ENCODE peak calls at places on chromosome 9, in six cellular contexts. One of them, this sample, is unnamed.

GRCh38 chr9:16870606-16871357 is at the start of gene BNC2:
- DNase-seq in fibroblast of the aortic adventitia: peak
- DNase-seq in foreskin keratinocyte: no peak
- DNase-seq in GM10248: peak
- DNase-seq in mucosa of descending colon: peak
- DNase-seq in astrocyte of the spinal cord: peak
- DNase-seq in this sample: peak

GRCh38 chr9:128786681-128787582 is at the start of gene TBC1D13:
- DNase-seq in mucosa of descending colon: peak
- DNase-seq in astrocyte of the spinal cord: peak
- DNase-seq in fibroblast of the aortic adventitia: peak
- DNase-seq in foreskin keratinocyte: peak
- DNase-seq in GM10248: peak
- DNase-seq in this sample: peak

GRCh38 chr9:20356392-20357206 is 265.7 kb downstream of the MLLT3 start:
- DNase-seq in fibroblast of the aortic adventitia: peak
- DNase-seq in mucosa of descending colon: peak
- DNase-seq in foreskin keratinocyte: peak
- DNase-seq in astrocyte of the spinal cord: peak
- DNase-seq in GM10248: peak
- DNase-seq in this sample: peak

GRCh38 chr9:110543631-110544051 is 35.9 kb downstream of the SVEP1 start:
- DNase-seq in foreskin keratinocyte: no peak
- DNase-seq in fibroblast of the aortic adventitia: peak
- DNase-seq in mucosa of descending colon: no peak
- DNase-seq in astrocyte of the spinal cord: peak
- DNase-seq in GM10248: no peak
- DNase-seq in this sample: no peak

GRCh38 chr9:82356131-82356530 is 367.6 kb downstream of the SPATA31D1 start:
- DNase-seq in GM10248: no peak
- DNase-seq in mucosa of descending colon: no peak
- DNase-seq in astrocyte of the spinal cord: no peak
- DNase-seq in foreskin keratinocyte: no peak
- DNase-seq in fibroblast of the aortic adventitia: no peak
- DNase-seq in this sample: no peak

GRCh38 chr9:33170464-33171156 is 3.5 kb upstream of the B4GALT1 start:
- DNase-seq in astrocyte of the spinal cord: no peak
- DNase-seq in foreskin keratinocyte: peak
- DNase-seq in GM10248: no peak
- DNase-seq in fibroblast of the aortic adventitia: no peak
- DNase-seq in mucosa of descending colon: peak
- DNase-seq in this sample: no peak

GRCh38 chr9:120928720-120929389 is 2.3 kb upstream of the TRAF1 start:
- DNase-seq in foreskin keratinocyte: peak
- DNase-seq in GM10248: peak
- DNase-seq in fibroblast of the aortic adventitia: peak
- DNase-seq in mucosa of descending colon: peak
- DNase-seq in astrocyte of the spinal cord: peak
- DNase-seq in this sample: no peak

GRCh38 chr9:81032831-81033230 is 656.5 kb downstream of the TLE1 start:
- DNase-seq in GM10248: no peak
- DNase-seq in fibroblast of the aortic adventitia: peak
- DNase-seq in mucosa of descending colon: no peak
- DNase-seq in foreskin keratinocyte: peak
- DNase-seq in astrocyte of the spinal cord: peak
- DNase-seq in this sample: peak

GRCh38 chr9:14435871-14436270 is 121.9 kb upstream of the NFIB start:
- DNase-seq in foreskin keratinocyte: no peak
- DNase-seq in GM10248: no peak
- DNase-seq in mucosa of descending colon: no peak
- DNase-seq in astrocyte of the spinal cord: no peak
- DNase-seq in fibroblast of the aortic adventitia: no peak
- DNase-seq in this sample: no peak

GRCh38 chr9:74775401-74775800 is 112.3 kb downstream of the TRPM6 start:
- DNase-seq in foreskin keratinocyte: no peak
- DNase-seq in GM10248: no peak
- DNase-seq in astrocyte of the spinal cord: no peak
- DNase-seq in mucosa of descending colon: no peak
- DNase-seq in fibroblast of the aortic adventitia: no peak
- DNase-seq in this sample: no peak

GRCh38 chr9:115880221-115880620 is 273.4 kb upstream of the PAPPA start:
- DNase-seq in astrocyte of the spinal cord: no peak
- DNase-seq in fibroblast of the aortic adventitia: peak
- DNase-seq in GM10248: no peak
- DNase-seq in mucosa of descending colon: no peak
- DNase-seq in foreskin keratinocyte: no peak
- DNase-seq in this sample: no peak

GRCh38 chr9:119792242-119792641 is 423.0 kb upstream of the BRINP1 start:
- DNase-seq in GM10248: no peak
- DNase-seq in astrocyte of the spinal cord: no peak
- DNase-seq in mucosa of descending colon: no peak
- DNase-seq in fibroblast of the aortic adventitia: no peak
- DNase-seq in foreskin keratinocyte: no peak
- DNase-seq in this sample: no peak

GRCh38 chr9:127802576-127803443 is at the start of gene FPGS:
- DNase-seq in astrocyte of the spinal cord: peak
- DNase-seq in fibroblast of the aortic adventitia: peak
- DNase-seq in GM10248: peak
- DNase-seq in foreskin keratinocyte: peak
- DNase-seq in mucosa of descending colon: peak
- DNase-seq in this sample: peak

GRCh38 chr9:16515207-16515606 is 355.3 kb downstream of the BNC2 start:
- DNase-seq in fibroblast of the aortic adventitia: no peak
- DNase-seq in GM10248: no peak
- DNase-seq in foreskin keratinocyte: no peak
- DNase-seq in mucosa of descending colon: no peak
- DNase-seq in astrocyte of the spinal cord: peak
- DNase-seq in this sample: no peak

GRCh38 chr9:84679571-84679970 is 10.0 kb downstream of the NTRK2 start:
- DNase-seq in astrocyte of the spinal cord: no peak
- DNase-seq in mucosa of descending colon: no peak
- DNase-seq in foreskin keratinocyte: no peak
- DNase-seq in fibroblast of the aortic adventitia: no peak
- DNase-seq in GM10248: no peak
- DNase-seq in this sample: no peak

GRCh38 chr9:134637241-134637640 is 4.4 kb upstream of the COL5A1 start:
- DNase-seq in mucosa of descending colon: peak
- DNase-seq in foreskin keratinocyte: no peak
- DNase-seq in fibroblast of the aortic adventitia: no peak
- DNase-seq in GM10248: no peak
- DNase-seq in astrocyte of the spinal cord: peak
- DNase-seq in this sample: no peak

GRCh38 chr9:133105461-133105770 is 15.6 kb downstream of the RALGDS start:
- DNase-seq in GM10248: no peak
- DNase-seq in fibroblast of the aortic adventitia: no peak
- DNase-seq in mucosa of descending colon: peak
- DNase-seq in foreskin keratinocyte: no peak
- DNase-seq in astrocyte of the spinal cord: no peak
- DNase-seq in this sample: no peak

GRCh38 chr9:120110520-120110919 is 469.4 kb downstream of the CDK5RAP2 start:
- DNase-seq in foreskin keratinocyte: no peak
- DNase-seq in GM10248: no peak
- DNase-seq in astrocyte of the spinal cord: no peak
- DNase-seq in fibroblast of the aortic adventitia: no peak
- DNase-seq in mucosa of descending colon: no peak
- DNase-seq in this sample: no peak

GRCh38 chr9:3879731-3880493 is 354.1 kb upstream of the RFX3 start:
- DNase-seq in GM10248: no peak
- DNase-seq in astrocyte of the spinal cord: peak
- DNase-seq in fibroblast of the aortic adventitia: no peak
- DNase-seq in foreskin keratinocyte: peak
- DNase-seq in mucosa of descending colon: no peak
- DNase-seq in this sample: no peak

GRCh38 chr9:17318821-17319320 is 184.0 kb downstream of the CNTLN start:
- DNase-seq in fibroblast of the aortic adventitia: peak
- DNase-seq in GM10248: no peak
- DNase-seq in mucosa of descending colon: no peak
- DNase-seq in foreskin keratinocyte: peak
- DNase-seq in astrocyte of the spinal cord: no peak
- DNase-seq in this sample: no peak

GRCh38 chr9:122975196-122975595 is 34.4 kb downstream of the RABGAP1 start:
- DNase-seq in mucosa of descending colon: no peak
- DNase-seq in fibroblast of the aortic adventitia: no peak
- DNase-seq in astrocyte of the spinal cord: no peak
- DNase-seq in GM10248: no peak
- DNase-seq in foreskin keratinocyte: no peak
- DNase-seq in this sample: no peak

GRCh38 chr9:37953775-37954437 is 50.0 kb upstream of the SLC25A51 start:
- DNase-seq in GM10248: peak
- DNase-seq in mucosa of descending colon: no peak
- DNase-seq in foreskin keratinocyte: peak
- DNase-seq in fibroblast of the aortic adventitia: peak
- DNase-seq in astrocyte of the spinal cord: peak
- DNase-seq in this sample: peak

GRCh38 chr9:95343725-95344287 is 26.3 kb upstream of the FANCC start:
- DNase-seq in foreskin keratinocyte: no peak
- DNase-seq in GM10248: no peak
- DNase-seq in astrocyte of the spinal cord: no peak
- DNase-seq in mucosa of descending colon: no peak
- DNase-seq in fibroblast of the aortic adventitia: no peak
- DNase-seq in this sample: no peak

GRCh38 chr9:20012232-20012631 is 223.4 kb upstream of the SLC24A2 start:
- DNase-seq in GM10248: no peak
- DNase-seq in foreskin keratinocyte: no peak
- DNase-seq in astrocyte of the spinal cord: no peak
- DNase-seq in mucosa of descending colon: no peak
- DNase-seq in fibroblast of the aortic adventitia: no peak
- DNase-seq in this sample: peak

GRCh38 chr9:116070256-116070914 is 83.2 kb upstream of the PAPPA start:
- DNase-seq in fibroblast of the aortic adventitia: peak
- DNase-seq in GM10248: no peak
- DNase-seq in astrocyte of the spinal cord: no peak
- DNase-seq in foreskin keratinocyte: no peak
- DNase-seq in mucosa of descending colon: no peak
- DNase-seq in this sample: no peak

GRCh38 chr9:8895498-8896224 is 1096.1 kb upstream of the DMAC1 start:
- DNase-seq in GM10248: peak
- DNase-seq in foreskin keratinocyte: peak
- DNase-seq in fibroblast of the aortic adventitia: peak
- DNase-seq in mucosa of descending colon: no peak
- DNase-seq in astrocyte of the spinal cord: peak
- DNase-seq in this sample: peak

GRCh38 chr9:110623462-110624025 is 44.0 kb upstream of the SVEP1 start:
- DNase-seq in GM10248: peak
- DNase-seq in mucosa of descending colon: no peak
- DNase-seq in astrocyte of the spinal cord: peak
- DNase-seq in fibroblast of the aortic adventitia: peak
- DNase-seq in foreskin keratinocyte: peak
- DNase-seq in this sample: peak

GRCh38 chr9:96620832-96621269 is 1.2 kb upstream of the CDC14B start:
- DNase-seq in fibroblast of the aortic adventitia: no peak
- DNase-seq in astrocyte of the spinal cord: no peak
- DNase-seq in foreskin keratinocyte: no peak
- DNase-seq in mucosa of descending colon: no peak
- DNase-seq in GM10248: no peak
- DNase-seq in this sample: no peak
- TF ChIP-seq CTCF in fibroblast of the aortic adventitia: no peak
- TF ChIP-seq CTCF in astrocyte of the spinal cord: no peak
- TF ChIP-seq CTCF in foreskin keratinocyte: no peak
- TF ChIP-seq CTCF in mucosa of descending colon: no peak
- TF ChIP-seq CTCF in GM10248: no peak
- TF ChIP-seq CTCF in this sample: peak

DNA sequence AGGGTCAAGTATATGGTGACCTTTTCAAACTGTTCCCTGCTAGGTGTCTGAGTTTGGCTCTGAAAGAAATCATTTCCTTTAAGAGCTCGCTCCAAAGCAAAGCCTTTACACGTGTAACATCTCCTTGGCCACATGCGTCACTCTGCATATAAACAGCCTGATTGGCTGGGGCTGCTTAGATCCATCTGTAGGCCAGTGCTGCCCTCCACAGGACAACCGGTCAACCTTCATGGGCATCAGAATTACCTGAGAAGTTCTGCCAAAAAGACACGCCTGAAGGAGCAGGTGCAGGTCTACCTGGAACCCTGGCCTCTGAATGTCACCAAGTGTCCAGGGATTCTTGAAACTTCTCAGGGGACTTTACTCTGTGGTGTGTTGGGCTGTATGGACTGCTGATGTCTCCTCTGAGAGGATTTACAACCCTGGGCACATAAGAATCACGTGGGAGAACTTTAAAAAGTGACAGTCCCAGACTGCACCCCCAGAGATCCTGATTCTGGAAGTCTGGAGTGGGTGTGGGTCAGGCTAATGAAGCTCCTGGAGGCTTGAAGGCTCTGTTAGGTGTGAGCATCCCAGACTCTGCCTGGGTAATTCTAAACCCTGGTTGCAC is 497.6 kb downstream of the GADD45G start:
- DNase-seq in foreskin keratinocyte: peak
- DNase-seq in mucosa of descending colon: peak
- DNase-seq in astrocyte of the spinal cord: peak
- DNase-seq in GM10248: peak
- DNase-seq in fibroblast of the aortic adventitia: peak
- DNase-seq in this sample: peak
- TF ChIP-seq CTCF in foreskin keratinocyte: peak
- TF ChIP-seq CTCF in mucosa of descending colon: peak
- TF ChIP-seq CTCF in astrocyte of the spinal cord: peak
- TF ChIP-seq CTCF in GM10248: peak
- TF ChIP-seq CTCF in fibroblast of the aortic adventitia: peak
- TF ChIP-seq CTCF in this sample: peak

GRCh38 chr9:113590991-113591898 is 127.7 kb downstream of the RGS3 start:
- DNase-seq in foreskin keratinocyte: peak
- DNase-seq in GM10248: peak
- DNase-seq in mucosa of descending colon: no peak
- DNase-seq in fibroblast of the aortic adventitia: peak
- DNase-seq in astrocyte of the spinal cord: peak
- DNase-seq in this sample: peak
- TF ChIP-seq CTCF in foreskin keratinocyte: peak
- TF ChIP-seq CTCF in GM10248: peak
- TF ChIP-seq CTCF in mucosa of descending colon: peak
- TF ChIP-seq CTCF in fibroblast of the aortic adventitia: peak
- TF ChIP-seq CTCF in astrocyte of the spinal cord: peak
- TF ChIP-seq CTCF in this sample: peak

DNA sequence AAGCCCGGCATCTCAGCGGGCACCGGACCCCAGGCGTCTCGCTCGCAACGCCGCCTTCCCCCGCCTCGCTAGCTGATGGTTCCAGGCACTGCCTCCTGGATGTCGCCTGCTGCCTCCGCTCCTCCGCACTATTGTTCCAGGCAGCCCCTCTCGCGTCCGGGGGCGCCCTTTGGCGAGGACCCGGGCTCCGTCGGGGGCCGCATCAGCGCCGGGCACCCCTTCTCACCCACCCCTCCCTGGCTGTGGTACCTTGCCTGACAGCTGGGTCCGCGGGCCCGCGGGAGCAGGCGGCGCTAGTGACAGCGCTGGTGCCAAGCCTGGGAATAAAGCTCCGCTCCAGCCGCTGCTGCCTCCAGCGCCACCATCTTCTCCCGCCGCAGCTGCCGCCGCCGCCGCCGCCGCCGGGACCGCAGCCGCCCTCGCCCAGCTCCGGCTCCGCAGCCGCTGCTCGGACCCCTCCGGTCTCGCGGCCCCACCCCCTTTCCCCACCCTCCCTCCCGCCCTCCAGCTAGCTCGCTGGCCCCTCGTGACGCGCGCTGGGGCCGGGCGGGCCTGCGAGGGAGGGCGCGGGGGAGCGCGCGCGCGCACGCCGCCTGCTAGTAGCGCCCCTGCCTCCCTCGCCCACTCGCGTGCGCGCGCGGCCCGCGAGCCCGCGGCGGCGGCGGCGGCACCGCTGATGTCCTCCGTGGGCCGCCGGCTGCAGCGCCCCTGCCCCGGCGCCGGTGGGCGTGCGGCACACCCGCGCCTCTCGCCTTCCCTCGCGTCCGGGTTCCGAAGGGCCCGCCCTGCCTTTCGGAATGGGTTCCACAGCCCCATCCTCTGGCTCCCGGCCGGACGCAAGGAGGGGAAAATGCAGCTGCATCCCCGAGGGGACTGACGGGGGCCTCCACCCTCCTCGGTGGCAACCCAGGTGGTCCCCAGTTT is at the start of gene APBA1:
- DNase-seq in mucosa of descending colon: peak
- DNase-seq in astrocyte of the spinal cord: peak
- DNase-seq in GM10248: peak
- DNase-seq in fibroblast of the aortic adventitia: peak
- DNase-seq in foreskin keratinocyte: no peak
- DNase-seq in this sample: peak
- TF ChIP-seq CTCF in mucosa of descending colon: no peak
- TF ChIP-seq CTCF in astrocyte of the spinal cord: no peak
- TF ChIP-seq CTCF in GM10248: no peak
- TF ChIP-seq CTCF in fibroblast of the aortic adventitia: no peak
- TF ChIP-seq CTCF in foreskin keratinocyte: peak
- TF ChIP-seq CTCF in this sample: no peak